ENCODE peak calls at places on chromosome 16, in seven cellular contexts. One of them, this sample, is unnamed.

GRCh38 chr16:46774743-46775177 is 26.6 kb upstream of the MYLK3 start:
- DNase-seq in CD8-positive, alpha-beta T cell: no peak
- DNase-seq in stomach: no peak
- DNase-seq in fibroblast of mammary gland: no peak
- DNase-seq in PC-9: no peak
- DNase-seq in kidney epithelial cell: no peak
- DNase-seq in pancreas: no peak
- DNase-seq in this sample: no peak

GRCh38 chr16:24871891-24872290 is 26.1 kb downstream of the SLC5A11 start:
- DNase-seq in fibroblast of mammary gland: no peak
- DNase-seq in kidney epithelial cell: no peak
- DNase-seq in PC-9: no peak
- DNase-seq in CD8-positive, alpha-beta T cell: no peak
- DNase-seq in pancreas: no peak
- DNase-seq in stomach: no peak
- DNase-seq in this sample: no peak

GRCh38 chr16:5349101-5349500 is 251.5 kb upstream of the EEF2KMT start:
- DNase-seq in pancreas: no peak
- DNase-seq in CD8-positive, alpha-beta T cell: no peak
- DNase-seq in kidney epithelial cell: no peak
- DNase-seq in stomach: no peak
- DNase-seq in fibroblast of mammary gland: no peak
- DNase-seq in PC-9: no peak
- DNase-seq in this sample: no peak

GRCh38 chr16:85891033-85891775 is 7.8 kb upstream of the IRF8 start:
- DNase-seq in fibroblast of mammary gland: no peak
- DNase-seq in kidney epithelial cell: peak; percentile 69
- DNase-seq in CD8-positive, alpha-beta T cell: no peak
- DNase-seq in PC-9: peak; percentile 55
- DNase-seq in pancreas: peak; percentile 24
- DNase-seq in stomach: peak; percentile 41
- DNase-seq in this sample: no peak

GRCh38 chr16:81493755-81494433 is 49.3 kb downstream of the CMIP start:
- DNase-seq in fibroblast of mammary gland: peak; percentile 92
- DNase-seq in stomach: peak; percentile 78
- DNase-seq in PC-9: peak; percentile 92
- DNase-seq in CD8-positive, alpha-beta T cell: no peak
- DNase-seq in pancreas: peak; percentile 92
- DNase-seq in kidney epithelial cell: peak; percentile 71
- DNase-seq in this sample: no peak

GRCh38 chr16:51638338-51639135 is 487.5 kb upstream of the SALL1 start:
- DNase-seq in fibroblast of mammary gland: peak; percentile 68
- DNase-seq in PC-9: no peak
- DNase-seq in kidney epithelial cell: no peak
- DNase-seq in pancreas: no peak
- DNase-seq in stomach: no peak
- DNase-seq in CD8-positive, alpha-beta T cell: no peak
- DNase-seq in this sample: no peak

GRCh38 chr16:77610496-77610895 is 111.8 kb upstream of the NUDT7 start:
- DNase-seq in pancreas: no peak
- DNase-seq in kidney epithelial cell: no peak
- DNase-seq in fibroblast of mammary gland: peak; percentile 19
- DNase-seq in CD8-positive, alpha-beta T cell: no peak
- DNase-seq in stomach: no peak
- DNase-seq in PC-9: no peak
- DNase-seq in this sample: no peak

GRCh38 chr16:2769675-2770056 is 7.4 kb downstream of the ELOB start:
- DNase-seq in fibroblast of mammary gland: peak; percentile 92
- DNase-seq in PC-9: no peak
- DNase-seq in pancreas: no peak
- DNase-seq in kidney epithelial cell: no peak
- DNase-seq in stomach: peak; percentile 75
- DNase-seq in CD8-positive, alpha-beta T cell: no peak
- DNase-seq in this sample: no peak

GRCh38 chr16:726188-726437 is 130 bp downstream of the CCDC78 start:
- DNase-seq in CD8-positive, alpha-beta T cell: peak; percentile 23
- DNase-seq in PC-9: no peak
- DNase-seq in kidney epithelial cell: no peak
- DNase-seq in fibroblast of mammary gland: no peak
- DNase-seq in stomach: no peak
- DNase-seq in pancreas: no peak
- DNase-seq in this sample: no peak

GRCh38 chr16:78415669-78416068 is 316.2 kb downstream of the WWOX start:
- DNase-seq in stomach: no peak
- DNase-seq in PC-9: no peak
- DNase-seq in fibroblast of mammary gland: no peak
- DNase-seq in pancreas: no peak
- DNase-seq in CD8-positive, alpha-beta T cell: no peak
- DNase-seq in kidney epithelial cell: no peak
- DNase-seq in this sample: no peak

GRCh38 chr16:23836078-23836403 is 258 bp downstream of the PRKCB start:
- DNase-seq in PC-9: no peak
- DNase-seq in fibroblast of mammary gland: no peak
- DNase-seq in stomach: no peak
- DNase-seq in pancreas: no peak
- DNase-seq in kidney epithelial cell: no peak
- DNase-seq in CD8-positive, alpha-beta T cell: no peak
- DNase-seq in this sample: peak; percentile 36

GRCh38 chr16:23837553-23838308 is 1.9 kb downstream of the PRKCB start:
- DNase-seq in kidney epithelial cell: no peak
- DNase-seq in fibroblast of mammary gland: no peak
- DNase-seq in PC-9: no peak
- DNase-seq in CD8-positive, alpha-beta T cell: no peak
- DNase-seq in stomach: no peak
- DNase-seq in pancreas: no peak
- DNase-seq in this sample: peak; percentile 32

GRCh38 chr16:23838485-23839142 is 2.8 kb downstream of the PRKCB start:
- DNase-seq in fibroblast of mammary gland: no peak
- DNase-seq in stomach: no peak
- DNase-seq in pancreas: no peak
- DNase-seq in CD8-positive, alpha-beta T cell: no peak
- DNase-seq in kidney epithelial cell: no peak
- DNase-seq in PC-9: no peak
- DNase-seq in this sample: no peak

GRCh38 chr16:23835390-23836077 is at the start of gene PRKCB:
- DNase-seq in CD8-positive, alpha-beta T cell: peak; percentile 85
- DNase-seq in kidney epithelial cell: no peak
- DNase-seq in stomach: peak; percentile 68
- DNase-seq in fibroblast of mammary gland: peak; percentile 34
- DNase-seq in pancreas: peak; percentile 49
- DNase-seq in PC-9: no peak
- DNase-seq in this sample: peak; percentile 93

DNA sequence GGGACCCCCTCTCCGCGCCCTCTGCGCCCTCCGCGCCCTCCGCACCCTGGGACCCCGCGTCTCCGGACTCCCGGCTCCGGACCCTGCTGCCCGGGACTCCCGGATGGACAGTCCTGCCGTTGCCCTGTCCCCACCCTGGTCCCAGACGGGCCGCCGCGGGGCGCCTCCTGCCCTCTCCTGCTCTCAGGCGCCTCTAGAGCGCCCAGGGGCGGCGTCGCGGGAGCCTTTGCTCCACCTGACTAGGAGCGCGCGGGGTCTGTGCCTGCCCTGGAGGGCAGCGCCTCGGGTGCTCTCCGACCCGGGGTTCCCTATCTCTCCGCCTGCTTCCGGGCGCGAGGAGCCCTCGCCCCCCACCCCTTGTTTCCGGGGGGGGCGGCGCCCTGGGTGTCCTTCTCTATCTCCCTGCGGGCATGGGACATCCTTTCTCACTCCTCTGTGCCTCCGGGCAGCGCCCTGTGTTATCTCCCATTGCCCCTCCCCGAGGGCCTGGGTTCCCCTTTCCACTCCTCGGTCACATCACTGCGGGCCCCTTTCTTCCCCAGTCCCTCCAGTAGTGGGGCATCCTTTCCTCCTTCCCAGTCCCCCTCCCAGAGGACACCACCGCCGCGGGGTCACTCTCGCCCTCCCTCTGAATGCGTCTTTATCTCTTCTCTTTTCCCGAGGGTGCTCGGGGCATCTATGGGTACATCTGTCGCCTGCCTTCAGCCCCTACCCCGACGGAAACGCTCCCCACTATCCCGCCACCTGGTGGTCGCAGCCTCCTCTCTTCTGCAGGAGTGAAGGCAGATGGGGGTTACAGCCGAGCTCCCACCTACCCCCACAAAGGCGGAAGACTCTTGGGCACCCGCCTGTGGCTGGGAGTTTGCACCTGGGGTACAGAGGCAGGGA is 865 bp downstream of the PRKCB start:
- DNase-seq in PC-9: no peak
- DNase-seq in pancreas: no peak
- DNase-seq in CD8-positive, alpha-beta T cell: peak; percentile 74
- DNase-seq in stomach: peak; percentile 48
- DNase-seq in kidney epithelial cell: no peak
- DNase-seq in fibroblast of mammary gland: no peak
- DNase-seq in this sample: peak; percentile 85
- TF ChIP-seq CTCF in PC-9: no peak
- TF ChIP-seq CTCF in pancreas: no peak
- TF ChIP-seq CTCF in CD8-positive, alpha-beta T cell: peak; percentile 50
- TF ChIP-seq CTCF in stomach: no peak
- TF ChIP-seq CTCF in kidney epithelial cell: no peak
- TF ChIP-seq CTCF in fibroblast of mammary gland: no peak
- TF ChIP-seq CTCF in this sample: peak; percentile 82

DNA sequence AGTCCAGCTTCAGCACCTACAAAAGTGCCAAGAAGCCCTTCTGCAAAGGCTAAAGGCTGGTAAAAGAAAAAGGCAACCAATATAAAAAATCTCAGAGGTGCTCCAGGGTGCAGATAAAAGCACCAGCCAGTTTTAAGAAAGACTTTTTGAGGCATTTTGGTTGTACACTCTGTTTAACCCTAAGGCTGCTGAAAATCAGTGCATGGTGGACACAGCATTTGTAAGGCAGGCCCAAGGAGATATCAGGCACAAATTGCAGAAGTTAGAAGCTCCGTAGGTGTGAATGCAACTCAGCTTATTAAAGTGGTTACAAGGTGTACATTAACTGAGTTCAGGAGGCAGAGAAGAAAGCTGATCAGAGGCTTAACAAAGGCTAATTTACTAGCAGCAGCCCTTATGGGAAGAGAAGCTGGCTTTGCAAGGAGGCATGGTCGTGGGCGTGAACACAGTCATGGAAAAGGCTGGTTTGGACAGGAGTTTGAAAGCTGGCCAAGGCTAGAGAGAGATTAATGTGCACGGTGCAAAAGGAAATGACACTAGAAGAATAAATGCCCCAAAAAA is 21.1 kb downstream of the ACSM1 start:
- DNase-seq in PC-9: peak; percentile 3
- DNase-seq in stomach: peak; percentile 33
- DNase-seq in kidney epithelial cell: no peak
- DNase-seq in pancreas: peak; percentile 73
- DNase-seq in fibroblast of mammary gland: no peak
- DNase-seq in CD8-positive, alpha-beta T cell: no peak
- DNase-seq in this sample: no peak
- H3K4me3 ChIP-seq in PC-9: peak overlapping the region; percentile 47
- H3K4me3 ChIP-seq in stomach: peak overlapping the region; percentile 36
- H3K4me3 ChIP-seq in kidney epithelial cell: peak overlapping the region; percentile 32
- H3K4me3 ChIP-seq in pancreas: peak overlapping the region; percentile 19
- H3K4me3 ChIP-seq in fibroblast of mammary gland: no peak overlapping the region
- H3K4me3 ChIP-seq in CD8-positive, alpha-beta T cell: peak overlapping the region; percentile 47
- H3K4me3 ChIP-seq in this sample: no peak overlapping the region

GRCh38 chr16:66948034-66948821 is 12.8 kb upstream of the CES3 start:
- DNase-seq in kidney epithelial cell: no peak
- DNase-seq in PC-9: no peak
- DNase-seq in fibroblast of mammary gland: no peak
- DNase-seq in pancreas: no peak
- DNase-seq in stomach: peak; percentile 31
- DNase-seq in CD8-positive, alpha-beta T cell: no peak
- DNase-seq in this sample: no peak

GRCh38 chr16:66946541-66946940 is 11.2 kb downstream of the CES2 start:
- DNase-seq in fibroblast of mammary gland: no peak
- DNase-seq in PC-9: no peak
- DNase-seq in kidney epithelial cell: no peak
- DNase-seq in stomach: no peak
- DNase-seq in pancreas: no peak
- DNase-seq in CD8-positive, alpha-beta T cell: no peak
- DNase-seq in this sample: no peak

GRCh38 chr16:66945939-66946338 is 10.6 kb downstream of the CES2 start:
- DNase-seq in fibroblast of mammary gland: no peak
- DNase-seq in CD8-positive, alpha-beta T cell: no peak
- DNase-seq in pancreas: no peak
- DNase-seq in PC-9: no peak
- DNase-seq in kidney epithelial cell: no peak
- DNase-seq in stomach: no peak
- DNase-seq in this sample: no peak

GRCh38 chr16:66947302-66948033 is 12.2 kb downstream of the CES2 start:
- DNase-seq in pancreas: peak; percentile 51
- DNase-seq in CD8-positive, alpha-beta T cell: peak; percentile 78
- DNase-seq in fibroblast of mammary gland: peak; percentile 85
- DNase-seq in PC-9: peak; percentile 80
- DNase-seq in stomach: peak; percentile 89
- DNase-seq in kidney epithelial cell: no peak
- DNase-seq in this sample: peak; percentile 86

DNA sequence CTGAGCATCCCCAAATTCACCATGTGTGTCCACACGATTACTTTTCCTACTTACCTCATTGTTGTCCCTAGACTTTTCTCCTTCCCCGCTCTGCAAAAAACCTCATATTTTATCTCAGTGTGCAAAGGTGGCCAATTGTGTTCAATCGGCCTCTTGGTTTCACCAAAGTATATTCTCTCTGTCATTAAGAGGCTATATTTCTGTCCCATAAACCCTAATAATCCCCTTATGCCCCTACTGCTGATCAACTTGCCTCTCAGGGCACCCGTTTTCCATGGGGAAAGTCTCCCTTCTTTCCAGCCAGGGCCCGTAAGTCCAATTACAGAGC is 11.6 kb downstream of the CES2 start:
- DNase-seq in stomach: no peak
- DNase-seq in CD8-positive, alpha-beta T cell: no peak
- DNase-seq in pancreas: no peak
- DNase-seq in fibroblast of mammary gland: no peak
- DNase-seq in kidney epithelial cell: no peak
- DNase-seq in PC-9: no peak
- DNase-seq in this sample: no peak
- TF ChIP-seq CTCF in stomach: no peak
- TF ChIP-seq CTCF in CD8-positive, alpha-beta T cell: no peak
- TF ChIP-seq CTCF in pancreas: no peak
- TF ChIP-seq CTCF in fibroblast of mammary gland: no peak
- TF ChIP-seq CTCF in kidney epithelial cell: no peak
- TF ChIP-seq CTCF in PC-9: no peak
- TF ChIP-seq CTCF in this sample: no peak

GRCh38 chr16:31332544-31332943 is 22.4 kb upstream of the ITGAX start:
- DNase-seq in fibroblast of mammary gland: no peak
- DNase-seq in stomach: no peak
- DNase-seq in CD8-positive, alpha-beta T cell: no peak
- DNase-seq in pancreas: no peak
- DNase-seq in PC-9: no peak
- DNase-seq in kidney epithelial cell: no peak
- DNase-seq in this sample: no peak
- H3K4me3 ChIP-seq in fibroblast of mammary gland: no peak overlapping the region
- H3K4me3 ChIP-seq in stomach: no peak overlapping the region
- H3K4me3 ChIP-seq in CD8-positive, alpha-beta T cell: no peak overlapping the region
- H3K4me3 ChIP-seq in pancreas: no peak overlapping the region
- H3K4me3 ChIP-seq in PC-9: no peak overlapping the region
- H3K4me3 ChIP-seq in kidney epithelial cell: no peak overlapping the region
- H3K4me3 ChIP-seq in this sample: no peak overlapping the region

DNA sequence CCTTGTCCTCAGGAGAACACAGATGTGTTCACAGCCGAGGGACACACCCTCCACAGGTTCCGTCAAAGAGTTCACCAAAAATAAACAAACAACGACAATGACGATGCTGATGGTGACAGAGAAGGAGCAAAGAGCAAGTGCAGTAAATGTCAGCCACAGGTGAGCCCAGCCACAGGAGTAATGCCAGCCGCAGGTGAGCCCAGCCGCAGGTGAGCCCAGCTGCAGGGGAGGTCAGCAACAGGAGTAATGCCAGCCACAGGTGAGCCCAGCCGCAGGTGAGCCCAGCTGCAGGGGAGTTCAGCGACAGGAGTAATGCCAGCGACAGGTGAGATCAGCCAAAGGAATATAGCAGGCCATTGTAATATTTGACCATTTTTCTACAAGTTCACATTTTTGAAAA is 315.2 kb downstream of the FOXL1 start:
- DNase-seq in fibroblast of mammary gland: no peak
- DNase-seq in kidney epithelial cell: no peak
- DNase-seq in stomach: no peak
- DNase-seq in PC-9: no peak
- DNase-seq in pancreas: no peak
- DNase-seq in CD8-positive, alpha-beta T cell: no peak
- DNase-seq in this sample: no peak
- TF ChIP-seq CTCF in fibroblast of mammary gland: no peak
- TF ChIP-seq CTCF in kidney epithelial cell: no peak
- TF ChIP-seq CTCF in stomach: no peak
- TF ChIP-seq CTCF in PC-9: no peak
- TF ChIP-seq CTCF in pancreas: no peak
- TF ChIP-seq CTCF in CD8-positive, alpha-beta T cell: no peak
- TF ChIP-seq CTCF in this sample: no peak